ENCODE peak calls at places on chromosome 16, in nine cellular contexts. W, J, T, F, E, H, G, X and B are unnamed samples.

GRCh38 chr16:17343028-17343427 is 127.7 kb downstream of the XYLT1 start:
- DNase-seq in W (no peak), J (no peak), T (no peak), F (no peak), E (no peak), H (no peak), G (no peak), X (no peak), B (peak)

GRCh38 chr16:85359147-85359822 is 247.0 kb upstream of the CIBAR2 start:
- DNase-seq in W (no peak), J (no peak), T (no peak), F (no peak), E (no peak), H (no peak), G (peak), X (no peak), B (no peak)

GRCh38 chr16:80663078-80663477 is 122.3 kb downstream of the DYNLRB2 start:
- DNase-seq in W (no peak), J (peak), T (no peak), F (no peak), E (no peak), H (no peak), G (no peak), X (no peak), B (no peak)

GRCh38 chr16:85428899-85429775 is 184.0 kb upstream of the GSE1 start:
- DNase-seq in W (no peak), J (no peak), T (no peak), F (no peak), E (no peak), H (no peak), G (no peak), X (no peak), B (no peak)

GRCh38 chr16:84810518-84811273 is 9.1 kb upstream of the CRISPLD2 start:
- DNase-seq in W (no peak), J (no peak), T (no peak), F (no peak), E (no peak), H (no peak), G (no peak), X (no peak), B (no peak)

GRCh38 chr16:89319883-89320716 is 102.6 kb downstream of the ZNF778 start:
- DNase-seq in W (no peak), J (no peak), T (no peak), F (no peak), E (no peak), H (no peak), G (peak), X (no peak), B (no peak)

GRCh38 chr16:7313170-7313569 is 19.5 kb upstream of the RBFOX1 start:
- DNase-seq in W (no peak), J (peak), T (no peak), F (peak), E (peak), H (no peak), G (peak), X (peak), B (no peak)

GRCh38 chr16:2043296-2043979 is 4.2 kb downstream of the NTHL1 start:
- DNase-seq in W (no peak), J (no peak), T (no peak), F (no peak), E (peak), H (peak), G (peak), X (no peak), B (no peak)

GRCh38 chr16:12425134-12425941 is 378.3 kb downstream of the CPPED1 start:
- DNase-seq in W (no peak), J (no peak), T (no peak), F (peak), E (no peak), H (no peak), G (no peak), X (no peak), B (no peak)

GRCh38 chr16:86590501-86591144 is 12.3 kb downstream of the FOXL1 start:
- DNase-seq in W (no peak), J (no peak), T (no peak), F (no peak), E (no peak), H (no peak), G (no peak), X (no peak), B (no peak)

GRCh38 chr16:4372578-4373355 is 1.1 kb downstream of the VASN start:
- DNase-seq in W (no peak), J (peak), T (no peak), F (peak), E (peak), H (no peak), G (no peak), X (peak), B (no peak)

GRCh38 chr16:71537643-71538042 is 11.4 kb downstream of the CHST4 start:
- DNase-seq in W (no peak), J (peak), T (no peak), F (peak), E (peak), H (peak), G (peak), X (peak), B (no peak)

GRCh38 chr16:528111-529011 is 849 bp downstream of the CAPN15 start:
- DNase-seq in W (no peak), J (peak), T (no peak), F (peak), E (no peak), H (no peak), G (peak), X (no peak), B (no peak)

GRCh38 chr16:55062446-55062845 is 131.8 kb downstream of the IRX5 start:
- DNase-seq in W (no peak), J (no peak), T (no peak), F (no peak), E (no peak), H (no peak), G (no peak), X (no peak), B (no peak)

GRCh38 chr16:22161999-22162657 is at the start of gene SDR42E2:
- DNase-seq in W (no peak), J (no peak), T (peak), F (peak), E (peak), H (no peak), G (peak), X (no peak), B (peak)